ENCODE peak calls at places on chromosomes 1 and 21, in six cellular contexts. I, K, Q, J, M and G are unnamed samples.

GRCh38 chr1:214494706-214495105 is 56.7 kb downstream of the PTPN14 start:
- DNase-seq in I (no peak), K (no peak), Q (no peak), J (no peak), M (no peak), G (no peak)

GRCh38 chr1:115364776-115365155 is 26.7 kb upstream of the NGF start:
- DNase-seq in I (no peak), K (no peak), Q (no peak), J (no peak), M (no peak), G (no peak)

GRCh38 chr1:42429623-42430022 is 26.2 kb downstream of the ZMYND12 start:
- DNase-seq in I (no peak), K (no peak), Q (no peak), J (peak; percentile 17), M (no peak), G (no peak)

GRCh38 chr1:192580351-192580962 is 4.9 kb downstream of the RGS1 start:
- DNase-seq in I (peak; percentile 2), K (no peak), Q (no peak), J (peak; percentile 67), M (no peak), G (no peak)

GRCh38 chr1:120178799-120179419 is 2.6 kb upstream of the SEC22B start:
- DNase-seq in I (no peak), K (no peak), Q (no peak), J (peak; percentile 1), M (no peak), G (no peak)

GRCh38 chr21:15966216-15966615 is 236.4 kb downstream of the USP25 start:
- DNase-seq in I (no peak), K (no peak), Q (no peak), J (no peak), M (no peak), G (no peak)

GRCh38 chr1:210236840-210237409 is 4.3 kb downstream of the SERTAD4 start:
- DNase-seq in I (no peak), K (peak; percentile 58), Q (no peak), J (peak; percentile 46), M (peak; percentile 76), G (no peak)

GRCh38 chr1:230515451-230516145 is 89.5 kb upstream of the PGBD5 start:
- DNase-seq in I (no peak), K (no peak), Q (no peak), J (no peak), M (no peak), G (no peak)

GRCh38 chr1:17200756-17201155 is 4.2 kb upstream of the PADI1 start:
- DNase-seq in I (no peak), K (no peak), Q (no peak), J (no peak), M (no peak), G (no peak)

GRCh38 chr1:2279210-2279639 is 51.1 kb downstream of the SKI start:
- DNase-seq in I (no peak), K (peak; percentile 66), Q (peak; percentile 12), J (peak; percentile 79), M (no peak), G (no peak)

GRCh38 chr1:201937624-201938212 is 8.6 kb downstream of the LMOD1 start:
- DNase-seq in I (no peak), K (no peak), Q (no peak), J (peak; percentile 73), M (no peak), G (no peak)

GRCh38 chr1:70353641-70354331 is 736 bp downstream of the ANKRD13C start:
- DNase-seq in I (peak; percentile 54), K (peak; percentile 28), Q (peak; percentile 33), J (peak; percentile 57), M (no peak), G (peak; percentile 80)

GRCh38 chr1:145963218-145964019 is 956 bp downstream of the ANKRD34A start:
- DNase-seq in I (no peak), K (no peak), Q (peak; percentile 34), J (peak; percentile 52), M (no peak), G (no peak)

GRCh38 chr1:78005755-78006154 is 1.0 kb downstream of the DNAJB4 start:
- DNase-seq in I (peak; percentile 38), K (no peak), Q (peak; percentile 90), J (peak; percentile 55), M (no peak), G (no peak)

GRCh38 chr1:36096500-36097412 is 8.1 kb downstream of the ADPRS start:
- DNase-seq in I (peak; percentile 33), K (no peak), Q (no peak), J (no peak), M (no peak), G (no peak)

GRCh38 chr21:15003463-15004135 is 61.2 kb downstream of the NRIP1 start:
- DNase-seq in I (no peak), K (no peak), Q (no peak), J (no peak), M (no peak), G (no peak)

GRCh38 chr1:161934278-161934608 is 89.4 kb downstream of the OLFML2B start:
- DNase-seq in I (no peak), K (no peak), Q (no peak), J (no peak), M (no peak), G (no peak)

GRCh38 chr1:15777913-15778707 is 19.5 kb downstream of the FBLIM1 start:
- DNase-seq in I (no peak), K (no peak), Q (no peak), J (no peak), M (no peak), G (no peak)

GRCh38 chr1:32981003-32981909 is 16.6 kb upstream of the RNF19B start:
- DNase-seq in I (no peak), K (peak; percentile 36), Q (no peak), J (peak; percentile 56), M (peak; percentile 76), G (peak; percentile 76)

GRCh38 chr1:203025721-203026665 is at the start of gene PPFIA4:
- DNase-seq in I (peak; percentile 96), K (peak; percentile 89), Q (peak; percentile 56), J (peak; percentile 97), M (peak; percentile 85), G (peak; percentile 91)

GRCh38 chr1:85368073-85368778 is 91.8 kb upstream of the BCL10 start:
- DNase-seq in I (no peak), K (no peak), Q (no peak), J (no peak), M (no peak), G (no peak)

GRCh38 chr1:100145116-100145515 is 12.2 kb downstream of the TRMT13 start:
- DNase-seq in I (no peak), K (no peak), Q (no peak), J (no peak), M (no peak), G (no peak)

GRCh38 chr1:209010831-209011230 is 572.7 kb upstream of the CAMK1G start:
- DNase-seq in I (no peak), K (no peak), Q (no peak), J (no peak), M (no peak), G (no peak)

GRCh38 chr21:38440746-38441145 is 57.5 kb downstream of the ERG start:
- DNase-seq in I (no peak), K (no peak), Q (peak; percentile 61), J (peak; percentile 89), M (no peak), G (no peak)

GRCh38 chr1:165144757-165145397 is 211.6 kb downstream of the LMX1A start:
- DNase-seq in I (peak; percentile 70), K (no peak), Q (peak; percentile 24), J (peak; percentile 65), M (peak; percentile 60), G (no peak)